ENCODE peak calls at places on chromosomes 7 and 10, in five cellular contexts. G is progenitor cell of endocrine pancreas, A is AG08395, O is HCT116, X is heart left ventricle. V is an unnamed sample.

GRCh38 chr10:15035385-15036301 is 8.1 kb upstream of the OLAH start:
- DNase-seq in X (no peak), A (no peak), G (no peak), O (no peak), V (no peak)

GRCh38 chr10:43174969-43175368 is 36.7 kb downstream of the CSGALNACT2 start:
- DNase-seq in A (no peak), O (no peak), G (no peak), X (no peak), V (no peak)

GRCh38 chr10:72335394-72336258 is 19.1 kb downstream of the DNAJB12 start:
- DNase-seq in X (peak; percentile 87), A (no peak), O (no peak), G (no peak), V (no peak)

GRCh38 chr7:24817339-24817738 is 60.1 kb upstream of the GSDME start:
- DNase-seq in O (no peak), G (no peak), A (no peak), X (no peak), V (no peak)

GRCh38 chr10:69348824-69349541 is 67.7 kb downstream of the TACR2 start:
- DNase-seq in A (peak; percentile 94), X (peak; percentile 73), O (no peak), G (no peak), V (peak; percentile 90)

GRCh38 chr10:29876008-29876555 is 183.3 kb downstream of the JCAD start:
- DNase-seq in G (no peak), X (no peak), O (no peak), A (no peak), V (no peak)

GRCh38 chr10:11993834-11994468 is 48.7 kb downstream of the UPF2 start:
- DNase-seq in A (no peak), X (no peak), O (no peak), G (no peak), V (no peak)

GRCh38 chr10:84166620-84167288 is 6.8 kb upstream of the GPR15LG start:
- DNase-seq in X (no peak), O (no peak), G (no peak), A (no peak), V (no peak)

GRCh38 chr7:113796557-113796956 is 122.3 kb downstream of the PPP1R3A start:
- DNase-seq in G (no peak), X (no peak), O (no peak), A (no peak), V (no peak)

GRCh38 chr7:15326044-15326644 is 235.7 kb downstream of the AGMO start:
- DNase-seq in O (peak; percentile 34), G (no peak), X (no peak), A (peak; percentile 5), V (no peak)

GRCh38 chr7:47945261-47946015 is 2.8 kb downstream of the PKD1L1 start:
- DNase-seq in X (peak; percentile 88), G (peak; percentile 58), O (peak; percentile 51), A (peak; percentile 58), V (peak; percentile 35)

GRCh38 chr10:117663750-117664149 is 121.2 kb downstream of the EMX2 start:
- DNase-seq in O (peak; percentile 33), A (peak; percentile 92), X (no peak), G (no peak), V (peak; percentile 94)

GRCh38 chr10:11875499-11876281 is 52.5 kb downstream of the PROSER2 start:
- DNase-seq in A (peak; percentile 99), O (peak; percentile 88), X (peak; percentile 85), G (peak; percentile 45), V (peak; percentile 79)

GRCh38 chr7:47266131-47266706 is 315.7 kb downstream of the TNS3 start:
- DNase-seq in O (peak; percentile 32), X (peak; percentile 53), A (peak; percentile 77), G (peak; percentile 52), V (peak; percentile 44)

GRCh38 chr10:84540022-84540616 is 211.7 kb downstream of the CCSER2 start:
- DNase-seq in A (peak; percentile 92), X (no peak), O (no peak), G (no peak), V (peak; percentile 64)

GRCh38 chr7:1142051-1142635 is 17.9 kb downstream of the ZFAND2A start:
- DNase-seq in X (peak; percentile 6), G (no peak), A (peak; percentile 24), O (no peak), V (no peak)

GRCh38 chr10:78964952-78965633 is 103.7 kb upstream of the ZMIZ1 start:
- DNase-seq in G (peak; percentile 69), A (no peak), X (no peak), O (peak; percentile 81), V (no peak)

GRCh38 chr7:135100856-135101255 is 47.0 kb upstream of the TMEM140 start:
- DNase-seq in G (no peak), A (no peak), X (no peak), O (no peak), V (no peak)

GRCh38 chr7:74028321-74028812 is 394 bp downstream of the ELN start:
- DNase-seq in X (no peak), A (no peak), G (no peak), O (no peak), V (no peak)

GRCh38 chr7:103573479-103574058 is 127.6 kb upstream of the SLC26A5 start:
- DNase-seq in O (peak; percentile 18), A (peak; percentile 24), X (no peak), G (no peak), V (peak; percentile 13)

GRCh38 chr7:2048006-2048405 is 184.7 kb downstream of the MAD1L1 start:
- DNase-seq in A (no peak), O (no peak), X (peak; percentile 11), G (no peak), V (no peak)

GRCh38 chr7:67738-68395 is 124.5 kb upstream of the FAM20C start:
- DNase-seq in A (no peak), G (no peak), X (peak; percentile 18), O (no peak), V (no peak)

GRCh38 chr10:103512166-103512565 is 18.7 kb downstream of the NEURL1 start:
- DNase-seq in X (no peak), G (no peak), A (peak; percentile 1), O (no peak), V (no peak)

GRCh38 chr10:2978111-2978510 is 89.2 kb upstream of the PFKP start:
- DNase-seq in G (no peak), A (peak; percentile 69), X (no peak), O (peak; percentile 55), V (no peak)